ENCODE peak calls at places on chromosomes 3 and 15, in ten cellular contexts. L is ELR; E is endothelial cell; G is activated naive CD4-positive, alpha-beta T cell treated with Interleukin-2 at 50 U/mL for 16 hours; J is pons; K is activated CD4-positive, alpha-beta T cell treated with anti-CD3 and anti-CD28 coated beads for 24 hours; F is Calu3; T is fibroblast of the aortic adventitia; Y is upper lobe of right lung; P is activated CD8-positive, alpha-beta memory T cell treated with anti-CD3 and anti-CD28 coated beads for 48 hours. O is an unnamed sample.

GRCh38 chr15:87154771-87155170 is 1075.1 kb downstream of the AGBL1 start:
- DNase-seq in G (no peak), L (peak), K (no peak), J (no peak), E (no peak), F (no peak), Y (no peak), P (no peak), T (peak), O (no peak)

GRCh38 chr3:43104786-43105185 is 1.1 kb downstream of the POMGNT2 start:
- DNase-seq in T (peak), P (no peak), L (no peak), K (no peak), G (no peak), Y (no peak), J (peak), F (no peak), E (no peak), O (no peak)

GRCh38 chr3:143288944-143289343 is 169.4 kb downstream of the CHST2 start:
- DNase-seq in Y (no peak), T (no peak), G (no peak), P (no peak), E (no peak), F (no peak), L (no peak), K (no peak), J (peak), O (no peak)

GRCh38 chr3:171088496-171088895 is 62.0 kb upstream of the SLC2A2 start:
- DNase-seq in T (peak), E (no peak), K (no peak), P (no peak), L (no peak), J (no peak), G (no peak), F (no peak), Y (no peak), O (no peak)

GRCh38 chr3:67540198-67540894 is 114.1 kb downstream of the SUCLG2 start:
- DNase-seq in P (no peak), K (no peak), L (no peak), E (no peak), Y (no peak), G (no peak), F (no peak), T (no peak), J (no peak), O (no peak)

GRCh38 chr15:69838338-69838737 is 259.4 kb downstream of the TLE3 start:
- DNase-seq in K (no peak), J (no peak), Y (no peak), F (no peak), T (no peak), P (no peak), E (no peak), L (no peak), G (no peak), O (no peak)

GRCh38 chr3:77530870-77531269 is 491.0 kb downstream of the ROBO2 start:
- DNase-seq in L (peak), P (no peak), J (peak), F (no peak), E (no peak), Y (no peak), G (no peak), T (no peak), K (no peak), O (no peak)

GRCh38 chr3:82973810-82974209 is 1212.4 kb upstream of the GBE1 start:
- DNase-seq in E (no peak), F (no peak), K (no peak), P (no peak), T (no peak), J (no peak), L (no peak), G (no peak), Y (no peak), O (no peak)

GRCh38 chr3:192409838-192410683 is 317.3 kb downstream of the FGF12 start:
- DNase-seq in K (no peak), F (peak), L (no peak), E (peak), J (peak), T (no peak), G (no peak), Y (no peak), P (no peak), O (no peak)

GRCh38 chr3:55440406-55440708 is 46.7 kb downstream of the WNT5A start:
- DNase-seq in F (no peak), G (no peak), T (no peak), J (no peak), K (no peak), Y (no peak), L (no peak), P (no peak), E (no peak), O (no peak)

GRCh38 chr3:114179575-114179974 is 723 bp upstream of the DRD3 start:
- DNase-seq in J (peak), T (peak), F (peak), K (no peak), L (peak), G (no peak), Y (no peak), P (no peak), E (no peak), O (no peak)

GRCh38 chr3:177595789-177596188 is 398.5 kb upstream of the TBL1XR1 start:
- DNase-seq in T (no peak), Y (no peak), F (no peak), L (peak), E (no peak), K (no peak), G (no peak), J (no peak), P (no peak), O (no peak)

GRCh38 chr15:99683000-99683670 is 50.1 kb downstream of the LYSMD4 start:
- DNase-seq in E (no peak), P (no peak), K (no peak), T (no peak), G (no peak), L (no peak), Y (no peak), J (no peak), F (no peak), O (no peak)

GRCh38 chr3:58628823-58629562 is 37.6 kb downstream of the FAM3D start:
- DNase-seq in F (no peak), Y (no peak), T (peak), P (no peak), L (peak), K (no peak), E (no peak), G (no peak), J (no peak), O (no peak)

GRCh38 chr3:132161608-132162007 is 126.8 kb upstream of the CPNE4 start:
- DNase-seq in G (no peak), L (peak), P (no peak), K (no peak), Y (no peak), J (peak), E (no peak), T (no peak), F (no peak), O (no peak)

GRCh38 chr15:60444289-60444912 is 34.5 kb downstream of the ICE2 start:
- DNase-seq in P (no peak), Y (no peak), K (no peak), L (peak), G (no peak), E (no peak), T (peak), J (no peak), F (peak), O (no peak)

GRCh38 chr3:34675383-34676120 is 877.1 kb downstream of the PDCD6IP start:
- DNase-seq in G (no peak), E (no peak), L (no peak), T (no peak), K (no peak), P (no peak), Y (no peak), J (no peak), F (no peak), O (no peak)

GRCh38 chr3:43338295-43338694 is 52.0 kb downstream of the SNRK start:
- DNase-seq in J (no peak), E (no peak), G (no peak), Y (no peak), P (no peak), L (no peak), K (no peak), F (no peak), T (peak), O (no peak)

O was measured in suprapubic skin.